ENCODE peak calls at places on chromosomes 16 and 17, in nine cellular contexts. I, P, H, G, U, X, C, O and R are unnamed samples.

GRCh38 chr16:27330542-27330941 is 16.8 kb downstream of the IL4R start:
- DNase-seq in I (peak), P (no peak), H (peak), G (peak), U (peak), X (peak), C (no peak), O (no peak), R (no peak)

GRCh38 chr17:16974569-16975265 is 2.8 kb upstream of the TNFRSF13B start:
- DNase-seq in I (no peak), P (peak), H (no peak), G (no peak), U (no peak), X (no peak), C (no peak), O (no peak), R (no peak)

GRCh38 chr16:55982597-55982996 is 107.4 kb upstream of the CES5A start:
- DNase-seq in I (no peak), P (no peak), H (no peak), G (no peak), U (no peak), X (no peak), C (no peak), O (no peak), R (no peak)

GRCh38 chr17:44628234-44629188 is 27.8 kb upstream of the MEIOC start:
- DNase-seq in I (peak), P (peak), H (no peak), G (no peak), U (no peak), X (no peak), C (peak), O (no peak), R (no peak)

GRCh38 chr17:9811537-9811936 is 10.3 kb downstream of the GSG1L2 start:
- DNase-seq in I (no peak), P (no peak), H (no peak), G (no peak), U (no peak), X (no peak), C (no peak), O (no peak), R (no peak)

GRCh38 chr17:18172528-18173278 is 10.9 kb upstream of the ALKBH5 start:
- DNase-seq in I (peak), P (no peak), H (no peak), G (no peak), U (peak), X (no peak), C (no peak), O (no peak), R (no peak)

GRCh38 chr17:31470592-31470991 is 79.1 kb downstream of the RAB11FIP4 start:
- DNase-seq in I (no peak), P (no peak), H (no peak), G (no peak), U (peak), X (no peak), C (no peak), O (no peak), R (no peak)

GRCh38 chr17:21024024-21024423 is 18.8 kb downstream of the USP22 start:
- DNase-seq in I (no peak), P (no peak), H (no peak), G (no peak), U (no peak), X (no peak), C (no peak), O (no peak), R (no peak)

GRCh38 chr16:56632160-56632847 is at the start of gene MT1M:
- DNase-seq in I (no peak), P (no peak), H (no peak), G (no peak), U (peak), X (no peak), C (peak), O (no peak), R (no peak)

GRCh38 chr17:39675390-39676082 is 7.3 kb downstream of the PNMT start:
- DNase-seq in I (no peak), P (no peak), H (no peak), G (no peak), U (no peak), X (no peak), C (no peak), O (no peak), R (no peak)

GRCh38 chr16:67399749-67400704 is 6.7 kb upstream of the TPPP3 start:
- DNase-seq in I (no peak), P (peak), H (no peak), G (no peak), U (no peak), X (no peak), C (peak), O (no peak), R (no peak)

GRCh38 chr17:10091051-10091450 is 107.4 kb downstream of the GAS7 start:
- DNase-seq in I (no peak), P (no peak), H (no peak), G (peak), U (peak), X (no peak), C (no peak), O (no peak), R (no peak)

GRCh38 chr17:7932949-7933348 is 943 bp downstream of the CNTROB start:
- DNase-seq in I (peak), P (no peak), H (no peak), G (peak), U (peak), X (peak), C (peak), O (peak), R (peak)